ENCODE peak calls at places on chromosomes 5 and 9, in five cellular contexts. N is upper lobe of right lung, X is adrenal gland, Z is testis, W is body of pancreas. T is an unnamed sample.

GRCh38 chr9:89746385-89747116 is 141.7 kb downstream of the GADD45G start:
- DNase-seq in X (no peak), N (no peak), Z (peak), W (peak), T (peak)

GRCh38 chr9:84212224-84212623 is 128.3 kb downstream of the SLC28A3 start:
- DNase-seq in N (no peak), W (no peak), X (no peak), Z (no peak), T (no peak)

GRCh38 chr5:139652788-139653241 is 4.7 kb downstream of the CXXC5 start:
- DNase-seq in N (no peak), W (no peak), Z (no peak), X (no peak), T (no peak)

GRCh38 chr5:134536876-134537275 is 11.4 kb downstream of the JADE2 start:
- DNase-seq in N (no peak), X (no peak), Z (no peak), W (no peak), T (no peak)

GRCh38 chr5:68395844-68396523 is 180.4 kb downstream of the PIK3R1 start:
- DNase-seq in W (peak), X (no peak), N (no peak), Z (no peak), T (no peak)

GRCh38 chr5:28710360-28710759 is 1672.0 kb upstream of the CDH9 start:
- DNase-seq in W (no peak), X (no peak), Z (no peak), N (no peak), T (peak)

GRCh38 chr9:97737429-97737828 is 40.3 kb upstream of the XPA start:
- DNase-seq in W (no peak), X (no peak), N (no peak), Z (peak), T (peak)

GRCh38 chr9:84397822-84398221 is 57.3 kb upstream of the SLC28A3 start:
- DNase-seq in X (no peak), Z (no peak), W (no peak), N (no peak), T (no peak)

GRCh38 chr5:347712-348284 is 26.3 kb downstream of the AHRR start:
- DNase-seq in Z (peak), W (no peak), X (no peak), N (no peak), T (no peak)

GRCh38 chr9:133238272-133238850 is 29.3 kb upstream of the OBP2B start:
- DNase-seq in Z (peak), W (peak), N (peak), X (peak), T (no peak)

GRCh38 chr9:26744362-26744965 is 148.1 kb downstream of the CAAP1 start:
- DNase-seq in N (no peak), W (no peak), X (no peak), Z (no peak), T (no peak)

GRCh38 chr9:107299437-107299836 is 16.4 kb downstream of the RAD23B start:
- DNase-seq in W (no peak), Z (no peak), X (no peak), N (no peak), T (no peak)

GRCh38 chr9:35960029-35960655 is 2.2 kb upstream of the OR2S2 start:
- DNase-seq in N (no peak), Z (no peak), W (no peak), X (no peak), T (no peak)

GRCh38 chr9:124776952-124777645 is at the start of gene OLFML2A:
- DNase-seq in W (no peak), Z (peak), N (peak), X (no peak), T (peak)
- TF ChIP-seq CTCF in W (peak), Z (no peak), N (peak), X (no peak), T (peak)

GRCh38 chr5:123215929-123216702 is 127.1 kb downstream of the PRDM6 start:
- DNase-seq in W (no peak), X (no peak), N (no peak), Z (no peak), T (no peak)
- TF ChIP-seq CTCF in W (no peak), X (peak), N (no peak), Z (no peak), T (no peak)

DNA sequence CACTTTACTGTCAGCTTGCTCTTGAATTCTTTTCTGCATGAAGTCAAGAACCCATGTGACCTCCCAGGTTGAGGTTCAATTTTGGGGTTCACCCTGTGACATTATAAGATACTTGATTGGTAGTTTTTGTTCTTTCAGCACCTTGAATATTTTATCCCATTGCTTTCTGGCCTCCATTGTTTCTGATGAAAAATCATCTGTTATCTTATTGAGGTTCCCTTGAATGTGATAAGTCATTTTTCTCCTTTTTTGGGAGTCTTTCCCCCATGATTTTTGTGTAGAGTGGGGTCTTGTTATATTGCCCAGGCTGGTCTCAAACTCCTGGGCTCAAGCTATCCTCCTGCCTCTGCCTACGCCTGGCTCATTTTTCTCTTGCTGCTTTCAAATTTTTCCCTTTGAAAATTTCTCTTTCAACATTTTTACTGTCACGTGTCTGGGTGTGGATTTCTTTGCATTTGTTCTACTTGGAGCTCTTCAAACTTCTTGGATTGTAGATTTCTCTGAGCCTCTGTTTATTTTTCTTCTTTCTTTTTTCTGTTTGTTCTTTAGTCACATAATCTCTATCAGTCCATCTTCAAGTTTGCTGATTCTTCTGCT is 20.8 kb upstream of the SLC44A1 start:
- DNase-seq in X (no peak), N (no peak), Z (no peak), W (no peak), T (no peak)
- TF ChIP-seq CTCF in X (no peak), N (no peak), Z (no peak), W (no peak), T (no peak)

DNA sequence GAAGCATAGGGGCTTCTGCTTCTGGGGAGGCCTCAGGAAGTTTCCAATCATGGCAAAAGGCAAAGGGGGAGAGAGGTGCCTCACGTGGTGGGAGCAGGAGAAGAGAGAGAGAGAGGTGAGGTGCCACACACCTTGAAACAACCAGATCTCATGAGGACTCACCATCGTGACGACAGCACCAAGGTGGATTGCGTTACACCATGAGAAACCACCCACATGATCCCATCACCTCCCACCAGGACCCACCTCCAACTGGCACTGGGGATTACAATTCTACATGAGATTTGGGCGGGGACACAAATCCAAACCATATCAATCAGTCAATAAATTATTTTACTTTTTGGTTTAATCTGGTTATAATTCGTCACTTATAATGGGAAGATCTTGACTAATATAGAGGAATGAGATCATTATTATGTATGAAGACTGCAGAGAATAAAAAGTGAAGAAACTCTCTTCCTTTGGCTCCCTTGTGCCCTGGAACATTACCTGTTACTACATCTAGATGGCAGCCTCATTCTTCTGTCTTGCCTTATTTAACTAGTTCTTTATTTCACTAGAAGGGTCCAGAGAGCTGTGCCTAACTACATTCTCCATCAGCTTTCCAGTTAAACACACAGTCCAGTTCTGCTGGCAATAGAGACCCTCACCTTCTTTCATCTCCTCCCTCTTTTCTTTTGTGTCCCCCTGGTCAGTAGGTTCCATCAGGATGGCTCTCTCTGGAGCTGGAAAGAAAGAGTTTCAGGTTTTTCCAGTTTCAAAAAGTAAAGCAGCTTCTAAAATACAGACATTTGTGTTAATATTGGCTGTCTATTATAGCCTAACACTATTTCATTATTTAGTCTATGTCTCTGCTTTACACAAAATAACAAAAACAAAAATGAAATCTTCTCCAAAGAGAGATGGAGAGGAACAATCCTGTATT is 21.7 kb upstream of the SPINK7 start:
- DNase-seq in Z (no peak), X (no peak), W (no peak), N (no peak), T (no peak)
- TF ChIP-seq CTCF in Z (peak), X (peak), W (peak), N (peak), T (peak)

GRCh38 chr9:87674565-87675299 is 51.2 kb upstream of the CTSL start:
- DNase-seq in N (no peak), X (no peak), W (no peak), Z (peak), T (no peak)
- TF ChIP-seq CTCF in N (no peak), X (no peak), W (no peak), Z (no peak), T (no peak)

DNA sequence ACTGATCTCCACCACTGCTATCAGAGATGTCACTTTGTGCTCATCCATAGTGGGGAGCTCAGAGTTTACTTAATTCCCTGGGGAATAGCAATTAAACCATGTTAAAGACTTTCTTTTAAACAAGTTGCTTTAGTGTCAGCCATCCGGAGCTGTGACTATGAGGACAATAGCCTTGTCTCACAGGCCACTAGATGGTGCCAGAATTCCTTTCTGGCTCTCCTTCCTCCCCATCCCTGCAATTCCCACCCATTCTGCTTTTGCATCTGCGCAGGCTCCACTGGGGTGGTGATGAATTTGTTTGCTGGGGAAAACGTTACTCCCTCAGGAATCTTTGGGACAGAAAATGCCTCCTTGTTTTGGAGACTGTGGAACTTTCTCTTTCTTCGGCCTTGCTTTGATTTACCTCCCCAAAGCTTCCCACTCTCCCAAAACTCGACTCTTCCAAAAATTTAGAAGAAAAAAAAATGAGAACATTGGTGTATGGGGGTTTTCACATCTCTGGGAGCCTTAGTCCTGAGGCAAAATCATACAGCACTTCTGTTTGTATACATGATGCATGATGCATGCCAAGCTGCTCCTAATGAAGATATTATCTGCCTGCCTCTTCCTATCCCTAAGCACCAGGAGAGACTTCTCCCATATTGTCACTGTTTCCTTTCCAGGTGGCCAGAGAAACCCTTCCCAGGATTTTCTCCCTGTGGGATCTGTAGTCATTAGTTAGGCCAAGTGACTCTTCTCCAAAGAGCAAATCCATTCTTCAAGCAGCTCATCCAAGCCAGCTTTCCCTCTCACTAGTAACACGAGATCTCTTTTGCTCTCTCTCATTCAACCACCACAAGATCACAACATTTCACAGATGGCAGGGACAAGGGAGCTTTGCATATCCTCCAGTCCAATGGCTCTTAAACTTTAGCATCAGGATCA is 466.1 kb downstream of the TLR4 start:
- DNase-seq in W (peak), X (peak), N (no peak), Z (peak), T (peak)
- TF ChIP-seq CTCF in W (peak), X (peak), N (peak), Z (peak), T (peak)